ENCODE peak calls at places on chromosomes 16 and 17, in ten cellular contexts. D is astrocyte of the spinal cord; G is prostate gland; J is cardiac muscle cell; L is CD4-positive, CD25-positive, alpha-beta regulatory T cell; Z is mesendoderm; N is body of pancreas; U is lower lobe of right lung; I is left ventricle myocardium inferior; B is fibroblast of the aortic adventitia. O is an unnamed sample.

GRCh38 chr17:5297245-5297644 is 15.2 kb downstream of the RABEP1 start:
- DNase-seq in D (no peak), G (no peak), J (no peak), L (no peak), Z (no peak), N (no peak), U (no peak), I (no peak), B (no peak), O (peak)

GRCh38 chr16:57617604-57618111 is 10.8 kb upstream of the ADGRG1 start:
- DNase-seq in D (no peak), G (no peak), J (no peak), L (no peak), Z (no peak), N (no peak), U (no peak), I (no peak), B (no peak), O (no peak)

GRCh38 chr16:19963306-19963705 is 78.7 kb upstream of the GPRC5B start:
- DNase-seq in D (no peak), G (peak), J (no peak), L (no peak), Z (no peak), N (no peak), U (no peak), I (peak), B (no peak), O (no peak)

GRCh38 chr16:58462997-58463891 is 36.7 kb upstream of the NDRG4 start:
- DNase-seq in D (no peak), G (no peak), J (no peak), L (no peak), Z (no peak), N (no peak), U (no peak), I (peak), B (no peak), O (no peak)

GRCh38 chr17:68390888-68391545 is 66.3 kb downstream of the WIPI1 start:
- DNase-seq in D (no peak), G (no peak), J (no peak), L (no peak), Z (no peak), N (no peak), U (no peak), I (no peak), B (peak), O (no peak)

GRCh38 chr16:28292731-28293588 is 635 bp downstream of the SBK1 start:
- DNase-seq in D (no peak), G (peak), J (no peak), L (no peak), Z (peak), N (peak), U (no peak), I (no peak), B (no peak), O (no peak)

GRCh38 chr16:456891-457483 is 31.5 kb downstream of the RAB11FIP3 start:
- DNase-seq in D (peak), G (peak), J (peak), L (no peak), Z (no peak), N (no peak), U (no peak), I (no peak), B (peak), O (peak)

GRCh38 chr17:33038740-33039139 is 47.1 kb downstream of the SPACA3 start:
- DNase-seq in D (no peak), G (no peak), J (peak), L (no peak), Z (peak), N (no peak), U (no peak), I (no peak), B (peak), O (peak)

GRCh38 chr16:49952386-49952785 is 72.6 kb upstream of the CNEP1R1 start:
- DNase-seq in D (no peak), G (no peak), J (peak), L (no peak), Z (peak), N (no peak), U (no peak), I (no peak), B (no peak), O (peak)

GRCh38 chr17:40253565-40253964 is 34.1 kb upstream of the CDC6 start:
- DNase-seq in D (peak), G (no peak), J (no peak), L (no peak), Z (no peak), N (no peak), U (no peak), I (no peak), B (no peak), O (no peak)

GRCh38 chr16:81449241-81449640 is 4.6 kb downstream of the CMIP start:
- DNase-seq in D (no peak), G (no peak), J (no peak), L (no peak), Z (no peak), N (no peak), U (no peak), I (no peak), B (no peak), O (no peak)

GRCh38 chr16:75550211-75550662 is 5.8 kb downstream of the TMEM231 start:
- DNase-seq in D (peak), G (peak), J (peak), L (no peak), Z (peak), N (no peak), U (no peak), I (no peak), B (peak), O (peak)

GRCh38 chr17:37274432-37274831 is 101.4 kb upstream of the C17orf78 start:
- DNase-seq in D (peak), G (peak), J (no peak), L (no peak), Z (no peak), N (no peak), U (no peak), I (no peak), B (no peak), O (no peak)

GRCh38 chr16:683396-684066 is 603 bp downstream of the JMJD8 start:
- DNase-seq in D (no peak), G (no peak), J (no peak), L (no peak), Z (peak), N (peak), U (no peak), I (no peak), B (no peak), O (no peak)

GRCh38 chr16:55569025-55569424 is 2.5 kb downstream of the CAPNS2 start:
- DNase-seq in D (peak), G (no peak), J (peak), L (no peak), Z (no peak), N (no peak), U (no peak), I (no peak), B (peak), O (peak)

GRCh38 chr16:25586826-25587225 is 104.9 kb upstream of the HS3ST4 start:
- DNase-seq in D (no peak), G (no peak), J (no peak), L (no peak), Z (no peak), N (no peak), U (no peak), I (no peak), B (no peak), O (no peak)

GRCh38 chr17:16938031-16938430 is 33.9 kb downstream of the TNFRSF13B start:
- DNase-seq in D (no peak), G (no peak), J (no peak), L (no peak), Z (no peak), N (no peak), U (no peak), I (no peak), B (no peak), O (no peak)

GRCh38 chr16:24167129-24167528 is 89.0 kb upstream of the CACNG3 start:
- DNase-seq in D (no peak), G (no peak), J (no peak), L (no peak), Z (no peak), N (no peak), U (no peak), I (no peak), B (no peak), O (no peak)

GRCh38 chr16:22428654-22429053 is 54.2 kb upstream of the CDR2 start:
- DNase-seq in D (no peak), G (no peak), J (no peak), L (no peak), Z (no peak), N (peak), U (no peak), I (peak), B (no peak), O (no peak)

GRCh38 chr16:54651851-54652770 is 278.6 kb upstream of the IRX5 start:
- DNase-seq in D (no peak), G (no peak), J (peak), L (no peak), Z (no peak), N (no peak), U (peak), I (no peak), B (no peak), O (peak)

GRCh38 chr16:88959022-88959421 is 18.0 kb downstream of the CBFA2T3 start:
- DNase-seq in D (no peak), G (no peak), J (no peak), L (no peak), Z (no peak), N (no peak), U (no peak), I (no peak), B (no peak), O (no peak)

GRCh38 chr16:68363847-68364600 is 53.2 kb downstream of the PRMT7 start:
- DNase-seq in D (no peak), G (no peak), J (peak), L (no peak), Z (no peak), N (no peak), U (no peak), I (no peak), B (peak), O (no peak)

GRCh38 chr17:50425682-50426471 is at the start of gene ACSF2:
- DNase-seq in D (peak), G (peak), J (peak), L (peak), Z (peak), N (peak), U (peak), I (peak), B (peak), O (peak)

GRCh38 chr17:18966831-18967624 is 15.1 kb downstream of the SLC5A10 start:
- DNase-seq in D (peak), G (no peak), J (peak), L (no peak), Z (peak), N (no peak), U (no peak), I (peak), B (no peak), O (peak)

GRCh38 chr17:35245196-35245486 is 2.3 kb downstream of the SLFN5 start:
- DNase-seq in D (peak), G (no peak), J (peak), L (no peak), Z (peak), N (no peak), U (no peak), I (no peak), B (peak), O (peak)
- H3K4me3 ChIP-seq in D (peak), G (no peak), J (no peak), L (peak), Z (no peak), N (no peak), U (peak), I (peak), B (peak), O (peak)

GRCh38 chr17:38415250-38416194 is 12.7 kb upstream of the ARHGAP23 start:
- DNase-seq in D (peak), G (no peak), J (peak), L (no peak), Z (peak), N (no peak), U (peak), I (no peak), B (peak), O (peak)
- H3K4me3 ChIP-seq in D (peak), G (no peak), J (no peak), L (no peak), Z (no peak), N (no peak), U (peak), I (peak), B (peak), O (peak)

DNA sequence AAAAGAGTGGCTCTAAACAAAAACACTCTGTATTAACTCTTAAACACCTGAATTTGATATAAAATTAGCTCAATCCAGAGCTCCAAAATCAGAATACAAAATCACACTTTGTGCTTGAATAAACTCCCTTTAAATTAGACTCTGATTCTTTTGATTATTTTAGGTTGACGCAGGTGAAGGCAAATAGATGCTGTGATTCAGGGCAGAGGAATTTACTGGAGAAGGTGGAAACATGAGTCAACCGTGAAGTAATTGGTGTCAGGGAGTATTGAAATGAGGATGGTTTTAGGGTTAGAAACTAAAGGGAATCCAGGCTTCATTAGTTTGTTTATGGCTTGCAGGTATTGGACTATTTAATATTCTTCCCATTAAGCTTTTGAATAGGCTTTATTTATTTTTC is 37.0 kb upstream of the TEKT1 start:
- DNase-seq in D (no peak), G (no peak), J (no peak), L (no peak), Z (peak), N (no peak), U (no peak), I (no peak), B (no peak), O (no peak)
- H3K4me3 ChIP-seq in D (no peak), G (no peak), J (no peak), L (no peak), Z (no peak), N (no peak), U (no peak), I (no peak), B (no peak), O (no peak)

GRCh38 chr16:12543700-12544476 is 259.8 kb downstream of the CPPED1 start:
- DNase-seq in D (no peak), G (no peak), J (no peak), L (no peak), Z (no peak), N (no peak), U (no peak), I (no peak), B (no peak), O (no peak)

GRCh38 chr16:12545292-12545610 is 258.4 kb downstream of the CPPED1 start:
- DNase-seq in D (no peak), G (no peak), J (no peak), L (no peak), Z (peak), N (no peak), U (no peak), I (no peak), B (no peak), O (no peak)

GRCh38 chr16:12544477-12545291 is 259.0 kb downstream of the CPPED1 start:
- DNase-seq in D (no peak), G (no peak), J (no peak), L (no peak), Z (no peak), N (no peak), U (no peak), I (no peak), B (no peak), O (no peak)

GRCh38 chr16:12541672-12542071 is 262.0 kb downstream of the CPPED1 start:
- DNase-seq in D (no peak), G (no peak), J (no peak), L (no peak), Z (no peak), N (no peak), U (no peak), I (no peak), B (no peak), O (no peak)

GRCh38 chr16:12542818-12543699 is 260.6 kb downstream of the CPPED1 start:
- DNase-seq in D (no peak), G (no peak), J (no peak), L (no peak), Z (no peak), N (no peak), U (no peak), I (no peak), B (no peak), O (no peak)
- H3K4me3 ChIP-seq in D (no peak), G (no peak), J (no peak), L (no peak), Z (no peak), N (no peak), U (no peak), I (no peak), B (no peak), O (no peak)

GRCh38 chr17:51651513-51652298 is 391.4 kb downstream of the UTP18 start:
- DNase-seq in D (no peak), G (no peak), J (no peak), L (no peak), Z (no peak), N (no peak), U (no peak), I (no peak), B (no peak), O (no peak)
- H3K4me3 ChIP-seq in D (no peak), G (no peak), J (no peak), L (no peak), Z (no peak), N (no peak), U (no peak), I (no peak), B (no peak), O (no peak)

GRCh38 chr17:46979023-46979870 is at the start of gene RPRML:
- DNase-seq in D (no peak), G (no peak), J (peak), L (no peak), Z (peak), N (peak), U (peak), I (peak), B (no peak), O (peak)
- H3K4me3 ChIP-seq in D (peak), G (peak), J (peak), L (no peak), Z (no peak), N (peak), U (peak), I (peak), B (peak), O (peak)

DNA sequence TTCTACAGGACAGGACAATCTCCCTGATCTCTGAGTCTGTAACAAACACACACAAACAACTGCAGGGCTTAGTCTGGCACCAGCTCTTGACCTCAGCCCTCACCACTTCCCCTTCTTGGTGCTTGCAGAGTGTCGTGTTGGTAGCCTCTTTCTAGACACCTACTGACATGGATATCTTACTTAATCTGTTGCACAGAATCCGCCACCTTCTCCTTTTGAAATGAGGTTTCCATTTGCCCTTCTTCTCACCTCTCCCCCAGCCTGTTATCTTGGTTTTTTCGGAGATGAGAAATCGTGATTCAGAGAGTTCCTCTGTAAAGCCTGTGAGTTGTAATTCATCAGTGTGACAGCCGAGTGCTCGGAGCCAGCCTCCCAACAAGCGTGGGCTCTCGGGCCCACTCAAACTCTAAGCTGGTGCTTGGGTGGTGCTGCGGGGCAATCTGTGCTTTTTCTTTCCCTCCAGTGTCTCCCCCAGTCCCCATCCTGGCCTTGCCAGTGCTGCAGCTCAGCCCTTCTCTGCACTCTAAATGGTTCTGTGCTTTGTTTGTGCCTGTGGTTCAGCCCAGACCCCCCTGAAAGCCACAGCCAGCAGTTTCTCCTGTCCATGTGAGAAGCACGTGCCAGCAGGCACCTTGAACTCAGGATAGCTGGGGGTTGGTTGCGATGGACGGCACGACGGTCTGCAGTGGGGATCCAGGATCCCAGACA is 28.1 kb downstream of the KIAA0513 start:
- DNase-seq in D (no peak), G (peak), J (peak), L (peak), Z (peak), N (peak), U (peak), I (no peak), B (peak), O (peak)
- H3K4me3 ChIP-seq in D (peak), G (no peak), J (no peak), L (peak), Z (no peak), N (no peak), U (peak), I (peak), B (peak), O (peak)

DNA sequence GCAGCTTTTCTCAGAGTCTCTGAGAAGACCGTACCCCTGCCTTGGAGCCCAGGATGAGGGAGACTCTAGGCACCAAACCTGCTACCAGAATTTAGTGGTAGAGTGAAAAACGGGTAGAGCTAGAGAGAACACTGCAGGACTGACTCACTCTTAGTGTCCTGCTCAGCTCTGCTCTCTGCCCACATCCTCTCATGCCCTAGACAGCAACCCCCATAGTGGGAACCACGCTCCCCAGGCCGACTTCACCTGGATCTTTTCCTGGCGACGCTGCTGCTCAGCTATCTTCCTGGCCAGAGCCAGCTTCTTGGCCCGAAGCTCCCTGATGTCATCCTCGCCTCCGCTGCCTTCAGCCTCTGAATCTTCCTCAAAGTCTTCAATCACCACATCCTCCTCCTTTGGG is 26.7 kb downstream of the HIC1 start:
- DNase-seq in D (peak), G (no peak), J (no peak), L (no peak), Z (no peak), N (no peak), U (peak), I (no peak), B (no peak), O (peak)
- H3K4me3 ChIP-seq in D (no peak), G (no peak), J (no peak), L (no peak), Z (no peak), N (no peak), U (no peak), I (no peak), B (no peak), O (no peak)

DNA sequence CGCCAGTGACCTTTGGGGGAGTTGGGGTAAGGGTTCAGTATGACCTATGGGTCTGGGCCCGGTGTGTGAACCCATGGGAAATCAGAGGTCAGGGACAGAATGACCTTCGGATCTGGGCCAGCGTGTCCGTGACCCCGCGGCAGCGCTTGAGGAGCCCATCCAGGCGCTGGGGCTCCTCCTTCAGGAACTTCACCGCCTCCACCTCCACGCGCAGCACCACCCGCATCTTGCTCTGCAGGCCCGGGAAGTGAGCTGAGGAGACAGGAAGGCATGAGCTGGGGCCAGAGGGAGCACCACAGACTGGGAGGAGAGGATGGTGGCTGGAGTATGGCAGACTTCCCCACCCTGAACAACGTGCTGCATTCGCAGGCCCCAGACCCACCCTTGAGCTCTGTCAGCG is 53.4 kb downstream of the SRCIN1 start:
- DNase-seq in D (no peak), G (no peak), J (no peak), L (no peak), Z (no peak), N (no peak), U (no peak), I (no peak), B (no peak), O (no peak)
- H3K4me3 ChIP-seq in D (no peak), G (no peak), J (no peak), L (no peak), Z (no peak), N (no peak), U (no peak), I (no peak), B (no peak), O (no peak)

DNA sequence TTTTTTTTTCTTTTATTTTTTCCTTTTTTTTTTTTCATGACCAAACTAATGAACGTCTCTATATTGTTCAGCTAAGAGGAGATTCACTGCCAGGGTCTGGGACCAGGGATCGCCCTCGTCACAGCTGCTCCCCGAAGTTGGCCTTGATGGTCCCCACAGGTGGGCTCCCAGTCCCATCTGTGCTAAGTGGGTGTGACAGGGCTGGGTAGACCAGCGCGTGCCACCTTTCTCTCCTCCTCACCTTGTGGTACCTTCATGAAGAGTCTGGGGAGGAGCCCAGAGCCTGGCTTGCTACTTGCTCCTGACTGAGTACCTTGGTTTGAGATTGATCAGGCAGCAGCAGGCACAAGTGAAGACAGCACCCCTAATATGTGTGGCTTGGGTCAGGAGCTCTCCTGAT is 6.5 kb upstream of the FOXF1 start:
- DNase-seq in D (no peak), G (no peak), J (no peak), L (no peak), Z (no peak), N (no peak), U (no peak), I (no peak), B (no peak), O (no peak)
- H3K4me3 ChIP-seq in D (no peak), G (no peak), J (no peak), L (no peak), Z (no peak), N (no peak), U (peak), I (no peak), B (no peak), O (no peak)